ENCODE peak calls at places on chromosome 2, in six cellular contexts. X is dermis blood vessel endothelial cell, V is endothelial cell, F is HTR-8/SVneo, N is lower leg skin, G is GM13977. U is an unnamed sample.

GRCh38 chr2:206084870-206085741 is 868 bp downstream of the INO80D start:
- DNase-seq in X (peak; percentile 40), F (peak; percentile 20), N (peak; percentile 90), V (peak; percentile 48), G (peak; percentile 45), U (no peak)

GRCh38 chr2:9830685-9831410 is 12.4 kb upstream of the TAF1B start:
- DNase-seq in V (no peak), N (no peak), X (no peak), F (no peak), G (no peak), U (no peak)

GRCh38 chr2:188974184-188974583 is at the start of gene COL3A1:
- DNase-seq in V (no peak), N (no peak), F (no peak), G (no peak), X (no peak), U (peak; percentile 39)

GRCh38 chr2:52658598-52658997 is 1109.0 kb upstream of the CHAC2 start:
- DNase-seq in X (no peak), G (no peak), V (no peak), N (no peak), F (no peak), U (peak; percentile 53)

GRCh38 chr2:20282916-20283592 is 58.1 kb upstream of the SDC1 start:
- DNase-seq in V (no peak), F (no peak), X (peak; percentile 39), G (no peak), N (no peak), U (no peak)

GRCh38 chr2:49616800-49617199 is 462.5 kb upstream of the FSHR start:
- DNase-seq in X (no peak), V (peak; percentile 6), F (peak; percentile 7), G (peak; percentile 9), N (no peak), U (no peak)

GRCh38 chr2:71779306-71779855 is 326.0 kb downstream of the DYSF start:
- DNase-seq in X (no peak), F (no peak), V (no peak), G (no peak), N (peak; percentile 52), U (no peak)

GRCh38 chr2:40373093-40373492 is 78.8 kb downstream of the SLC8A1 start:
- DNase-seq in N (no peak), G (no peak), F (no peak), V (no peak), X (no peak), U (no peak)

GRCh38 chr2:136010126-136010525 is 24.7 kb upstream of the DARS1 start:
- DNase-seq in N (no peak), F (no peak), G (no peak), X (no peak), V (no peak), U (no peak)

GRCh38 chr2:207122914-207123744 is 42.6 kb downstream of the KLF7 start:
- DNase-seq in G (no peak), N (no peak), F (no peak), V (no peak), X (no peak), U (no peak)

GRCh38 chr2:81545626-81546025 is 1241.1 kb upstream of the LRRTM1 start:
- DNase-seq in G (no peak), V (no peak), X (no peak), N (no peak), F (peak; percentile 3), U (no peak)